ENCODE peak calls at places on chromosomes 12 and 14, in four cellular contexts. One of them, this sample, is unnamed.

GRCh38 chr12:57756406-57757341 is 1.8 kb downstream of the MARCHF9 start:
- DNase-seq in fibroblast of pulmonary artery: peak
- DNase-seq in GM19239: peak
- DNase-seq in NCI-H146: peak
- DNase-seq in this sample: no peak

GRCh38 chr14:55388160-55388559 is 23.5 kb downstream of the ATG14 start:
- DNase-seq in fibroblast of pulmonary artery: no peak
- DNase-seq in GM19239: no peak
- DNase-seq in NCI-H146: no peak
- DNase-seq in this sample: peak

GRCh38 chr14:36505193-36505815 is 14.7 kb downstream of the NKX2-1 start:
- DNase-seq in fibroblast of pulmonary artery: no peak
- DNase-seq in GM19239: peak
- DNase-seq in NCI-H146: no peak
- DNase-seq in this sample: no peak

GRCh38 chr12:26767865-26768264 is 65.1 kb downstream of the ITPR2 start:
- DNase-seq in fibroblast of pulmonary artery: no peak
- DNase-seq in GM19239: no peak
- DNase-seq in NCI-H146: no peak
- DNase-seq in this sample: no peak

GRCh38 chr14:64720190-64720589 is 16.0 kb downstream of the PLEKHG3 start:
- DNase-seq in fibroblast of pulmonary artery: no peak
- DNase-seq in GM19239: no peak
- DNase-seq in NCI-H146: peak
- DNase-seq in this sample: peak

GRCh38 chr12:96919510-96920210 is 12.6 kb downstream of the NEDD1 start:
- DNase-seq in fibroblast of pulmonary artery: no peak
- DNase-seq in GM19239: no peak
- DNase-seq in NCI-H146: no peak
- DNase-seq in this sample: no peak

GRCh38 chr14:105313381-105314286 is 914 bp upstream of the PACS2 start:
- DNase-seq in fibroblast of pulmonary artery: no peak
- DNase-seq in GM19239: no peak
- DNase-seq in NCI-H146: peak
- DNase-seq in this sample: peak

GRCh38 chr12:116121453-116121871 is 156.0 kb downstream of the MED13L start:
- DNase-seq in fibroblast of pulmonary artery: peak
- DNase-seq in GM19239: no peak
- DNase-seq in NCI-H146: no peak
- DNase-seq in this sample: peak

GRCh38 chr14:99412122-99413061 is 68.3 kb downstream of the SETD3 start:
- DNase-seq in fibroblast of pulmonary artery: peak
- DNase-seq in GM19239: no peak
- DNase-seq in NCI-H146: no peak
- DNase-seq in this sample: no peak

GRCh38 chr12:83168756-83169155 is 482.1 kb downstream of the TMTC2 start:
- DNase-seq in fibroblast of pulmonary artery: no peak
- DNase-seq in GM19239: no peak
- DNase-seq in NCI-H146: no peak
- DNase-seq in this sample: no peak

GRCh38 chr12:114013601-114014345 is 47.6 kb upstream of the RBM19 start:
- DNase-seq in fibroblast of pulmonary artery: peak
- DNase-seq in GM19239: no peak
- DNase-seq in NCI-H146: peak
- DNase-seq in this sample: peak

GRCh38 chr14:58787601-58788000 is 149.8 kb downstream of the DACT1 start:
- DNase-seq in fibroblast of pulmonary artery: no peak
- DNase-seq in GM19239: no peak
- DNase-seq in NCI-H146: no peak
- DNase-seq in this sample: peak

GRCh38 chr12:18990866-18991265 is 138.7 kb upstream of the PLEKHA5 start:
- DNase-seq in fibroblast of pulmonary artery: no peak
- DNase-seq in GM19239: no peak
- DNase-seq in NCI-H146: no peak
- DNase-seq in this sample: no peak

GRCh38 chr14:99755629-99756603 is 37.3 kb upstream of the EML1 start:
- DNase-seq in fibroblast of pulmonary artery: peak
- DNase-seq in GM19239: no peak
- DNase-seq in NCI-H146: no peak
- DNase-seq in this sample: peak

GRCh38 chr14:32774214-32774613 is 164.5 kb upstream of the NPAS3 start:
- DNase-seq in fibroblast of pulmonary artery: no peak
- DNase-seq in GM19239: no peak
- DNase-seq in NCI-H146: no peak
- DNase-seq in this sample: no peak

GRCh38 chr12:117188961-117189724 is 1.1 kb downstream of the FBXO21 start:
- DNase-seq in fibroblast of pulmonary artery: peak
- DNase-seq in GM19239: no peak
- DNase-seq in NCI-H146: no peak
- DNase-seq in this sample: peak

GRCh38 chr12:31041033-31041564 is 32.6 kb upstream of the DDX11 start:
- DNase-seq in fibroblast of pulmonary artery: no peak
- DNase-seq in GM19239: no peak
- DNase-seq in NCI-H146: no peak
- DNase-seq in this sample: no peak

GRCh38 chr12:39872425-39872824 is 233.5 kb downstream of the SLC2A13 start:
- DNase-seq in fibroblast of pulmonary artery: peak
- DNase-seq in GM19239: no peak
- DNase-seq in NCI-H146: no peak
- DNase-seq in this sample: no peak

GRCh38 chr12:64680235-64680634 is 69.9 kb downstream of the RASSF3 start:
- DNase-seq in fibroblast of pulmonary artery: no peak
- DNase-seq in GM19239: no peak
- DNase-seq in NCI-H146: peak
- DNase-seq in this sample: no peak

GRCh38 chr12:108667349-108667748 is 33.7 kb upstream of the SELPLG start:
- DNase-seq in fibroblast of pulmonary artery: peak
- DNase-seq in GM19239: no peak
- DNase-seq in NCI-H146: no peak
- DNase-seq in this sample: no peak

GRCh38 chr12:114448618-114448933 is 42.6 kb upstream of the TBX5 start:
- DNase-seq in fibroblast of pulmonary artery: no peak
- DNase-seq in GM19239: no peak
- DNase-seq in NCI-H146: no peak
- DNase-seq in this sample: no peak

GRCh38 chr14:34250959-34251358 is 211.1 kb downstream of the SPTSSA start:
- DNase-seq in fibroblast of pulmonary artery: no peak
- DNase-seq in GM19239: no peak
- DNase-seq in NCI-H146: no peak
- DNase-seq in this sample: no peak

GRCh38 chr12:26737487-26738030 is 95.4 kb downstream of the ITPR2 start:
- DNase-seq in fibroblast of pulmonary artery: no peak
- DNase-seq in GM19239: no peak
- DNase-seq in NCI-H146: no peak
- DNase-seq in this sample: no peak

GRCh38 chr12:53595212-53595611 is 31.0 kb downstream of the ATF7 start:
- DNase-seq in fibroblast of pulmonary artery: peak
- DNase-seq in GM19239: no peak
- DNase-seq in NCI-H146: no peak
- DNase-seq in this sample: no peak

GRCh38 chr14:37595809-37596595 is 573 bp downstream of the TTC6 start:
- DNase-seq in fibroblast of pulmonary artery: no peak
- DNase-seq in GM19239: no peak
- DNase-seq in NCI-H146: peak
- DNase-seq in this sample: no peak

GRCh38 chr12:57837779-57838562 is 8.6 kb downstream of the CTDSP2 start:
- DNase-seq in fibroblast of pulmonary artery: peak
- DNase-seq in GM19239: no peak
- DNase-seq in NCI-H146: peak
- DNase-seq in this sample: peak

GRCh38 chr14:24978862-24979724 is 70.9 kb downstream of the STXBP6 start:
- DNase-seq in fibroblast of pulmonary artery: no peak
- DNase-seq in GM19239: peak
- DNase-seq in NCI-H146: no peak
- DNase-seq in this sample: no peak

GRCh38 chr12:85519163-85519562 is 239.1 kb downstream of the ALX1 start:
- DNase-seq in fibroblast of pulmonary artery: no peak
- DNase-seq in GM19239: no peak
- DNase-seq in NCI-H146: peak
- DNase-seq in this sample: no peak

GRCh38 chr14:99359906-99360305 is 87.9 kb upstream of the BCL11B start:
- DNase-seq in fibroblast of pulmonary artery: no peak
- DNase-seq in GM19239: no peak
- DNase-seq in NCI-H146: no peak
- DNase-seq in this sample: no peak

GRCh38 chr14:96592591-96593388 is 90.6 kb downstream of the PAPOLA start:
- DNase-seq in fibroblast of pulmonary artery: peak
- DNase-seq in GM19239: peak
- DNase-seq in NCI-H146: no peak
- DNase-seq in this sample: peak

GRCh38 chr12:113149361-113150150 is at the start of gene CFAP73:
- DNase-seq in fibroblast of pulmonary artery: peak
- DNase-seq in GM19239: no peak
- DNase-seq in NCI-H146: peak
- DNase-seq in this sample: peak

GRCh38 chr12:77925536-77926108 is 94.9 kb downstream of the NAV3 start:
- DNase-seq in fibroblast of pulmonary artery: peak
- DNase-seq in GM19239: peak
- DNase-seq in NCI-H146: peak
- DNase-seq in this sample: peak

GRCh38 chr12:79327465-79327864 is 363.3 kb downstream of the PAWR start:
- DNase-seq in fibroblast of pulmonary artery: no peak
- DNase-seq in GM19239: no peak
- DNase-seq in NCI-H146: no peak
- DNase-seq in this sample: no peak

GRCh38 chr14:101495827-101496778 is 65.2 kb upstream of the DIO3 start:
- DNase-seq in fibroblast of pulmonary artery: no peak
- DNase-seq in GM19239: no peak
- DNase-seq in NCI-H146: no peak
- DNase-seq in this sample: no peak